ENCODE peak calls at places on chromosomes 4 and X, in five cellular contexts. R, O, J, W and Q are unnamed samples. For H3K9me3, the result is how much of the 10 kb centered on the place peaks cover.

GRCh38 chr4:5158825-5159224 is 107.5 kb downstream of the STK32B start:
- DNase-seq in R (no peak), O (no peak), J (no peak), W (no peak), Q (no peak)

GRCh38 chr4:87498446-87498900 is 30.7 kb downstream of the SPARCL1 start:
- DNase-seq in R (no peak), O (no peak), J (no peak), W (peak), Q (no peak)

GRCh38 chrX:100408643-100409315 is 1.3 kb downstream of the PCDH19 start:
- DNase-seq in R (no peak), O (no peak), J (no peak), W (no peak), Q (no peak)

GRCh38 chrX:154019633-154020499 is at the start of gene IRAK1:
- DNase-seq in R (no peak), O (peak), J (peak), W (peak), Q (peak)

GRCh38 chr4:1508161-1509160 is 102.2 kb upstream of the NKX1-1 start:
- DNase-seq in R (no peak), O (no peak), J (no peak), W (no peak), Q (no peak)

GRCh38 chr4:30396772-30397475 is 323.2 kb upstream of the PCDH7 start:
- DNase-seq in R (no peak), O (no peak), J (no peak), W (no peak), Q (no peak)

GRCh38 chr4:64807821-64808220 is 398.6 kb upstream of the TECRL start:
- DNase-seq in R (no peak), O (no peak), J (no peak), W (no peak), Q (no peak)

GRCh38 chrX:38312436-38312835 is 14.9 kb downstream of the RPGR start:
- DNase-seq in R (no peak), O (no peak), J (no peak), W (peak), Q (peak)

GRCh38 chrX:71992711-71993110 is 82.1 kb downstream of the NHSL2 start:
- DNase-seq in R (no peak), O (peak), J (no peak), W (no peak), Q (no peak)

GRCh38 chr4:186566068-186566467 is 10.7 kb upstream of the MTNR1A start:
- DNase-seq in R (no peak), O (no peak), J (no peak), W (no peak), Q (no peak)

GRCh38 chr4:109872950-109873656 is 25.2 kb downstream of the LRIT3 start:
- DNase-seq in R (no peak), O (no peak), J (no peak), W (no peak), Q (no peak)

GRCh38 chr4:83556836-83557235 is 20.9 kb downstream of the GPAT3 start:
- DNase-seq in R (no peak), O (no peak), J (no peak), W (no peak), Q (no peak)

GRCh38 chr4:41949531-41949930 is 14.3 kb downstream of the TMEM33 start:
- DNase-seq in R (no peak), O (no peak), J (no peak), W (no peak), Q (no peak)

GRCh38 chrX:11704725-11705495 is 39.2 kb upstream of the ARHGAP6 start:
- DNase-seq in R (no peak), O (no peak), J (no peak), W (no peak), Q (peak)

GRCh38 chrX:17697191-17697590 is 40.1 kb upstream of the SCML1 start:
- DNase-seq in R (peak), O (no peak), J (no peak), W (peak), Q (no peak)

GRCh38 chr4:7886250-7886973 is 53.2 kb downstream of the AFAP1 start:
- DNase-seq in R (no peak), O (no peak), J (no peak), W (peak), Q (no peak)

GRCh38 chr4:88738714-88739366 is 41.2 kb upstream of the NAP1L5 start:
- DNase-seq in R (no peak), O (no peak), J (no peak), W (no peak), Q (no peak)

GRCh38 chrX:97858592-97858991 is 974.9 kb downstream of the RPA4 start:
- DNase-seq in R (no peak), O (no peak), J (no peak), W (no peak), Q (no peak)

GRCh38 chr4:2741626-2742025 is 14.5 kb downstream of the TNIP2 start:
- DNase-seq in R (no peak), O (no peak), J (no peak), W (peak), Q (peak)

GRCh38 chrX:27966492-27966891 is 14.8 kb downstream of the DCAF8L1 start:
- DNase-seq in R (no peak), O (no peak), J (no peak), W (no peak), Q (no peak)

GRCh38 chrX:154441984-154442707 is 1.8 kb upstream of the FAM50A start:
- DNase-seq in R (no peak), O (no peak), J (no peak), W (no peak), Q (no peak)

GRCh38 chr4:121728066-121728465 is 31.3 kb upstream of the ANXA5 start:
- DNase-seq in R (peak), O (no peak), J (no peak), W (peak), Q (peak)

GRCh38 chr4:107850438-107850837 is 25.7 kb downstream of the SGMS2 start:
- DNase-seq in R (no peak), O (no peak), J (no peak), W (no peak), Q (no peak)

GRCh38 chrX:99901091-99901490 is 509.0 kb downstream of the PCDH19 start:
- DNase-seq in R (no peak), O (no peak), J (no peak), W (no peak), Q (no peak)

GRCh38 chr4:3365326-3365725 is 72.5 kb downstream of the RGS12 start:
- DNase-seq in R (no peak), O (no peak), J (no peak), W (no peak), Q (no peak)

GRCh38 chr4:133149932-133150642 is 993 bp downstream of the PCDH10 start:
- DNase-seq in R (no peak), O (no peak), J (no peak), W (no peak), Q (no peak)

GRCh38 chr4:133147365-133147821 is 1.7 kb upstream of the PCDH10 start:
- DNase-seq in R (no peak), O (no peak), J (no peak), W (no peak), Q (no peak)

GRCh38 chr4:133149364-133149695 is 236 bp downstream of the PCDH10 start:
- DNase-seq in R (no peak), O (no peak), J (no peak), W (no peak), Q (no peak)

GRCh38 chr4:133147922-133148689 is 988 bp upstream of the PCDH10 start:
- DNase-seq in R (no peak), O (no peak), J (peak), W (peak), Q (no peak)

GRCh38 chr4:133148690-133149363 is at the start of gene PCDH10:
- DNase-seq in R (peak), O (no peak), J (peak), W (peak), Q (peak)
- H3K4me3 ChIP-seq in R (no peak), O (no peak), J (peak), W (peak), Q (peak)

DNA sequence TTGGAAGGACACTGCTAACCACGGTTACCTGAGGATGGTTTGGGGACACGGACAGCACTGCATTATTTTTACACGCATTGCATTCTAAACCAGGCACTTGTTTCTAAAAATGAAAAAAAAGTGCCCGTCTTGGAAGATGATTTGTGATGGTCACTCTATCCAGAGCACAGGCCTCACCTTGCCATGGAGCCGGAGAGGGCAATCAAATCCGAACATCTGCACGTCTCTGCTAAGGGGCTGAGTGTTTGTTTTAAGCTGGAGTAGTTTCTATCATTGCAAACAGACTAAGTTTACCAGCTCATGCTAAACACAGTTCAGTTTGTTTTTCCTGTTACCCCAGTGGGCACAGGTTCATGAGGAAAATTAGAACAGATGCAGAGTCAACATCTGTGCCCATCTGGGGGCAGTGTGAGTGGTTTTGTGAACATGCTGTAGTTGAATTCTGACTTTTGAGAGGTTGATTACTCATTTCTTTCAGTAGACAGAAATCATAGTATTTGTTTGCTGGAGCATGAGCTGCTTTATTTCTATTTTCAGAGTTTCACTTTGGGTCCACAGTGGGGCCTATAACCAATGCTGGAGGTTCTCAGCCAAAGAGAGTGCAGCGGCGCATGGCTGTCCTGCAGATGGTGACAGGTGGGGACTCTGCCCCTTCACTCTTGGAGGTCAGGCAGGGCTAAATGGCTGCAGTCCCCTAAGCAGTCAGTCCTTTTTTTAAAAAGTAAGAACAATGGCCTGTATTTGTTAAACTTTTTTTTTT is 65.4 kb upstream of the ENPP6 start:
- DNase-seq in R (no peak), O (no peak), J (no peak), W (no peak), Q (no peak)
- H3K27ac ChIP-seq in R (no peak), O (no peak), J (peak), W (no peak), Q (no peak)

DNA sequence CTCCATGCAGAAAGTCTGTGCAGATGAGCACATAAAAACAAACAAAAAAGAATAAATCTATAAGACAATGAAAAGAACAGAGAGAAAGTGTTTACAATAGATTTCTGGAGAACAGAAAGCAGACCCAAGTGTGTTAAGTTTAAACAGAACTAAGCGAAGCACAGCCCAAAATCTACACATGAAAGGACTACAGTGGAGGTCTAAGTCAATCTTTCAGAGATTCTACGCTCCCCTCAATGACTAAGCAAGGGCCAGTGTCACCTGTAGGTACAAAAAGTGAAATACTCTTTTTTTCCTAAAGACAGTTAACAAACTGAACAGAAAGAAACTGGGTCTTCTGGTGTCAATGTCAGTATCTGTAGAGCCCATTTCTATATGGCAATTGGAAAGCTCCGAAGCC is 18.2 kb downstream of the CLOCK start:
- DNase-seq in R (no peak), O (no peak), J (no peak), W (no peak), Q (no peak)
- H3K9me3 ChIP-seq in R (under half), O (under half), J (under half), W (under half), Q (under half)

DNA sequence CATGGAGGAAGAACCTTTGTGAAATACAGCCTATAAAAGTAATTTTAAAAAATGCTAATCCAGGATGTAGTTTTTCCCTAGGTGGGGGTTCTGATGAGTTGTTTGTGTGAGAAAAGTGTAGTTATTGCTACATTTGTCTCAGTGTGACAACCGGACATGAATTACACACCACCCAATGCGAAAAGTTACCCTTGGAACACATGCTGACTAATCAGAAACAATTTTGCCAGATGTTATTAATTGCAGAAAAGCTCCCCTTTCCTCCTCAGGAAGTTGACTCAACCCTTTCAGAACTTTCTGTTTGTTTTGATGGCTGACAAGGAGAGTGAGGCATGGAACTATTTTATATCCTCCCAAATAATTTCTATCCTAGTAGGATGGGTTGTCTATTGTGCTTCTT is 38.1 kb upstream of the EDA2R start:
- DNase-seq in R (no peak), O (no peak), J (no peak), W (peak), Q (peak)
- H3K4me3 ChIP-seq in R (no peak), O (no peak), J (no peak), W (peak), Q (no peak)

GRCh38 chr4:76312457-76312856 is 5.9 kb downstream of the STBD1 start:
- DNase-seq in R (no peak), O (no peak), J (no peak), W (no peak), Q (no peak)
- H3K27ac ChIP-seq in R (peak), O (no peak), J (no peak), W (no peak), Q (no peak)

DNA sequence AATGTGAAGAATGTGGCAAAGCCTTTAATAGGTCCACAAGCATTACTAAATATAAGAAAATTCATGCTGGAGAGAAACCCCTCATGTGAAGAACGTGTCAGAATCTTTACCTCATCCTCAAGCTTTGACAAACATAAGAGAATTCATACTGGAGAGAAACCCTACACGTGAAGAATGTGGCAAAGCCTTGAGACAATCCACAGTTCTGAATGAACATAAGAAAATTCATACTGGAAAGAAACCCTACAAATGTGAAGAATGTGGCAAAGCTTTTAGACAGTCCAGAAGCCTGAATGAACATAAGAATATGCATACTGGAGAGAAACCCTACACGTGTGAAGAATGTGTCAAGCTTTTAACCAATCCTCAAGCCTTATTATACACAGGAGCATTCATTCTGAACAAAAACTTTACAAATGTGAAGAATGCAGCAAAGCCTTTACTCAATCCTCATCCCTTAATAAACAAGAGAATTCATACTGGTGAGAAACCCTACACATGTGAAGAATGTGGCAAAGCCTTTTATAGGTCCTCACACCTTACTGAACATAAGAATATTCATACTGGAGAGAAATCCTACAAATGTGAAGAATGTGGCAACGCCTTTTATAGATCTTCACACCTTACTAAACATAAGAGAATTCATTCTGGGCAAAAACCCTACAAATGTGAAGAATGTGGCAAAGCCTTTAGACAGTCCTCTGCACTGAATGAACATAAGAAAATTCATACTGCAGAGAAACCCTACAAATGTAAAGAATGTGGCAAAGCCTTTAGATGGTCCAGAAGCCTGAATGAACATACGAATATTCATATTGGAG is 51.1 kb downstream of the ZNF732 start:
- DNase-seq in R (no peak), O (no peak), J (no peak), W (no peak), Q (no peak)
- H3K9me3 ChIP-seq in R (half or more), O (under half), J (half or more), W (under half), Q (under half)

DNA sequence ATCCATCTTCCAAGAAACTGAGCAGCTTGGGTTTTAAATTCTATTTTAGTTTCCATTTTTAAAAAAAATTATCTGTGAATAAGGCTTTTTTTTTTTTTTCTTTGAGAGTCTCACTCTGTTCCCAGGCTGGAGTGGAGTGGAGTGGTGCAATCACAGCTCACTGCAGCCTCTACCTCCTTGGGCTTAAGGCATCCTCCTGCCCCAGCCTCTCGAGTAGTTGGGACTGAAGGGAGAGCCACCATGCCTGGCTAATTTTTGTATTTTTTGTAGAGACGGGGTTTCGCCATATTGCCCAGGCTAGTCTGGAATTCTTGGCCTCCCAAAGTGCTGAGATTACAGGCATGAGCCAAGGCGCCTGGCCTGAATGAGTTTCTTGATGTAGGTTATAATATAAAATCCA is 1.4 kb downstream of the ENOPH1 start:
- DNase-seq in R (no peak), O (no peak), J (no peak), W (no peak), Q (no peak)
- H3K4me3 ChIP-seq in R (peak), O (no peak), J (no peak), W (peak), Q (no peak)

GRCh38 chrX:95823796-95824195 is 860.8 kb upstream of the DIAPH2 start:
- DNase-seq in R (no peak), O (no peak), J (no peak), W (no peak), Q (no peak)
- H3K27ac ChIP-seq in R (no peak), O (no peak), J (no peak), W (no peak), Q (no peak)

GRCh38 chrX:2224141-2224540 is 276.6 kb downstream of the DHRSX start:
- DNase-seq in R (no peak), O (no peak), J (no peak), W (no peak), Q (no peak)

GRCh38 chrX:2226182-2226581 is 274.6 kb downstream of the DHRSX start:
- DNase-seq in R (no peak), O (no peak), J (no peak), W (no peak), Q (no peak)

GRCh38 chrX:2224597-2225235 is 276.1 kb downstream of the DHRSX start:
- DNase-seq in R (no peak), O (no peak), J (no peak), W (no peak), Q (no peak)

GRCh38 chrX:2220829-2221567 is 279.8 kb downstream of the DHRSX start:
- DNase-seq in R (no peak), O (no peak), J (no peak), W (no peak), Q (no peak)

DNA sequence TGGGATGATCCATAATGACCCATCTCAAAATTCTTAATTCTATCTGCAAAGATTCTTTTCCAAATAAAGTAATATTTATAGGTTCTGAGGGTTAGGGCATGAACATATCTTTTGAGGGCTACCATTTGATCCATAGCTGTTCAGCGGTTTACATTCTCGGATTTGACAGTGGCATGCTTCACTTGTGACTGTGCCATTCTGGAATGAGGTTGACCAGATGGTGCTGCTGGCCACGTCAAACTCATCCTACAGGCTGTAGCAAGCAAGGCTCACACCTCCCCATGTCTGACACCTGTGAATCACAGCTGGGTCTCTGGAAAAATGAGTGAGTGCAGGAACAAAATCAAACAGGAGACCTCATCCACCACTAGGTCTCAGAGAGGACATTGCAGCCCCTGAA is 280.5 kb downstream of the DHRSX start:
- DNase-seq in R (no peak), O (no peak), J (no peak), W (no peak), Q (no peak)
- H3K9me3 ChIP-seq in R (under half), O (under half), J (half or more), W (under half), Q (under half)

DNA sequence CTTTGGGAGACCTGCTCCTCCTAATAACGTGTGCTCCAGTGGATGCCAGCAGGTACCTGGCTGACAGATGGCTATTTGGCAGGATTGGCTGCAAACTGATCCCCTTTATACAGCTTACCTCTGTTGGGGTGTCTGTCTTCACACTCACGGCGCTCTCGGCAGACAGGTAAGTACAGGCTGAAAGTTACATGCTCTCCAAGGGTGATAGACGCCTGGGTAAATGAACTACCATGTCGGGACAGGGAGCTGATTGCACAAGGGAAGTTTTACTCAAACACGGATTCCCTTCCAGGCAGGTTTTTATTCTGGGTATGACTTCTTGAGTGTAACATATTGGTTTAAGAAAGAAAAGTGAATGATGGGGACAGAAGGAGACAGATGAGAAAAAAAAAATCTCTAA is 836 bp downstream of the GRPR start:
- DNase-seq in R (no peak), O (no peak), J (no peak), W (no peak), Q (no peak)
- H3K4me3 ChIP-seq in R (no peak), O (no peak), J (no peak), W (no peak), Q (no peak)